ENCODE peak calls at places on chromosome 20, in seven cellular contexts. One of them, this sample, is unnamed.

GRCh38 chr20:51195419-51195901 is 172.6 kb upstream of the KCNG1 start:
- DNase-seq in A549: no peak
- DNase-seq in K562: no peak
- DNase-seq in epithelial cell of esophagus: peak
- DNase-seq in MV-4-11: no peak
- DNase-seq in Ammon's horn: no peak
- DNase-seq in HAP-1: no peak
- DNase-seq in this sample: no peak

GRCh38 chr20:44471481-44471882 is 4.2 kb upstream of the TTPAL start:
- DNase-seq in A549: peak
- DNase-seq in K562: no peak
- DNase-seq in epithelial cell of esophagus: peak
- DNase-seq in MV-4-11: no peak
- DNase-seq in Ammon's horn: peak
- DNase-seq in HAP-1: no peak
- DNase-seq in this sample: no peak

GRCh38 chr20:33262658-33263065 is 20.4 kb upstream of the BPIFB1 start:
- DNase-seq in A549: peak
- DNase-seq in K562: peak
- DNase-seq in epithelial cell of esophagus: peak
- DNase-seq in MV-4-11: peak
- DNase-seq in Ammon's horn: peak
- DNase-seq in HAP-1: peak
- DNase-seq in this sample: no peak

GRCh38 chr20:19935842-19936241 is 81.3 kb upstream of the NAA20 start:
- DNase-seq in A549: no peak
- DNase-seq in K562: no peak
- DNase-seq in epithelial cell of esophagus: peak
- DNase-seq in MV-4-11: peak
- DNase-seq in Ammon's horn: no peak
- DNase-seq in HAP-1: no peak
- DNase-seq in this sample: peak

GRCh38 chr20:36532388-36532787 is 8.9 kb upstream of the MYL9 start:
- DNase-seq in A549: no peak
- DNase-seq in K562: no peak
- DNase-seq in epithelial cell of esophagus: no peak
- DNase-seq in MV-4-11: no peak
- DNase-seq in Ammon's horn: no peak
- DNase-seq in HAP-1: no peak
- DNase-seq in this sample: no peak

GRCh38 chr20:24491043-24491756 is 21.8 kb downstream of the SYNDIG1 start:
- DNase-seq in A549: no peak
- DNase-seq in K562: no peak
- DNase-seq in epithelial cell of esophagus: no peak
- DNase-seq in MV-4-11: no peak
- DNase-seq in Ammon's horn: no peak
- DNase-seq in HAP-1: no peak
- DNase-seq in this sample: no peak

GRCh38 chr20:17446171-17446570 is 85.0 kb downstream of the BFSP1 start:
- DNase-seq in A549: no peak
- DNase-seq in K562: no peak
- DNase-seq in epithelial cell of esophagus: no peak
- DNase-seq in MV-4-11: no peak
- DNase-seq in Ammon's horn: no peak
- DNase-seq in HAP-1: no peak
- DNase-seq in this sample: no peak

GRCh38 chr20:54153041-54153327 is 20.8 kb downstream of the CYP24A1 start:
- DNase-seq in A549: no peak
- DNase-seq in K562: no peak
- DNase-seq in epithelial cell of esophagus: no peak
- DNase-seq in MV-4-11: no peak
- DNase-seq in Ammon's horn: no peak
- DNase-seq in HAP-1: no peak
- DNase-seq in this sample: no peak

GRCh38 chr20:63695419-63696310 is 787 bp upstream of the TNFRSF6B start:
- DNase-seq in A549: no peak
- DNase-seq in K562: no peak
- DNase-seq in epithelial cell of esophagus: no peak
- DNase-seq in MV-4-11: no peak
- DNase-seq in Ammon's horn: no peak
- DNase-seq in HAP-1: no peak
- DNase-seq in this sample: no peak

This sample was measured in lower lobe of right lung.